ENCODE peak calls at places on chromosomes 5 and 9, in four cellular contexts. S is effector memory CD4-positive, alpha-beta T cell; H is upper lobe of right lung; M is heart left ventricle. Q is an unnamed sample. For H3K4me1, the result is how much of the 10 kb centered on the place peaks cover.

GRCh38 chr5:109454726-109455505 is 45.1 kb upstream of the PJA2 start:
- DNase-seq in S (no peak), H (no peak), M (no peak), Q (no peak)

GRCh38 chr9:11038366-11038765 is 425.6 kb upstream of the PTPRD start:
- DNase-seq in S (no peak), H (no peak), M (no peak), Q (no peak)

GRCh38 chr5:1733369-1733768 is 66.3 kb downstream of the MRPL36 start:
- DNase-seq in S (no peak), H (peak), M (no peak), Q (no peak)

GRCh38 chr5:161544350-161544765 is 2.2 kb downstream of the GABRB2 start:
- DNase-seq in S (no peak), H (no peak), M (no peak), Q (no peak)

GRCh38 chr9:113011911-113012381 is at the start of gene ZNF883:
- DNase-seq in S (no peak), H (peak), M (peak), Q (peak)

GRCh38 chr9:137435980-137436760 is 5.0 kb downstream of the ENTPD8 start:
- DNase-seq in S (no peak), H (peak), M (peak), Q (no peak)

GRCh38 chr9:752201-752600 is 89.3 kb upstream of the DMRT1 start:
- DNase-seq in S (no peak), H (no peak), M (no peak), Q (no peak)

GRCh38 chr5:95823241-95823737 is 763 bp upstream of the GLRX start:
- DNase-seq in S (no peak), H (no peak), M (no peak), Q (no peak)

GRCh38 chr5:179261301-179262125 is 83.7 kb downstream of the ADAMTS2 start:
- DNase-seq in S (no peak), H (peak), M (no peak), Q (no peak)

GRCh38 chr5:137630972-137631370 is 104.9 kb downstream of the KLHL3 start:
- DNase-seq in S (no peak), H (no peak), M (no peak), Q (no peak)

GRCh38 chr9:126377521-126377920 is 50.9 kb downstream of the MVB12B start:
- DNase-seq in S (no peak), H (no peak), M (no peak), Q (no peak)

GRCh38 chr9:19485193-19485592 is 76.4 kb downstream of the ACER2 start:
- DNase-seq in S (no peak), H (no peak), M (no peak), Q (no peak)

GRCh38 chr5:6490246-6490645 is 41.6 kb downstream of the UBE2QL1 start:
- DNase-seq in S (no peak), H (no peak), M (no peak), Q (no peak)

GRCh38 chr5:53643445-53643844 is 83.0 kb downstream of the NDUFS4 start:
- DNase-seq in S (no peak), H (no peak), M (no peak), Q (no peak)

GRCh38 chr5:77957931-77958476 is 181.9 kb upstream of the TBCA start:
- DNase-seq in S (no peak), H (no peak), M (no peak), Q (no peak)

GRCh38 chr5:78521455-78521854 is 127.1 kb downstream of the LHFPL2 start:
- DNase-seq in S (no peak), H (no peak), M (no peak), Q (no peak)

GRCh38 chr5:1525624-1525985 is 1.8 kb upstream of the LPCAT1 start:
- DNase-seq in S (no peak), H (peak), M (no peak), Q (no peak)

GRCh38 chr5:138033916-138034315 is 1.0 kb upstream of the FAM13B start:
- DNase-seq in S (no peak), H (no peak), M (no peak), Q (no peak)

GRCh38 chr9:976805-977360 is 428 bp downstream of the DMRT3 start:
- DNase-seq in S (no peak), H (no peak), M (no peak), Q (no peak)

GRCh38 chr9:94079236-94079635 is 5.0 kb upstream of the PTPDC1 start:
- DNase-seq in S (no peak), H (no peak), M (no peak), Q (no peak)

GRCh38 chr9:93308676-93309075 is 124.7 kb downstream of the WNK2 start:
- DNase-seq in S (no peak), H (peak), M (no peak), Q (no peak)

GRCh38 chr5:115553082-115553481 is 8.5 kb upstream of the FEM1C start:
- DNase-seq in S (no peak), H (no peak), M (no peak), Q (no peak)

GRCh38 chr5:91651704-91652103 is 268.6 kb upstream of the ARRDC3 start:
- DNase-seq in S (no peak), H (no peak), M (no peak), Q (no peak)

GRCh38 chr5:108702546-108702945 is 45.2 kb upstream of the FER start:
- DNase-seq in S (no peak), H (no peak), M (no peak), Q (no peak)

GRCh38 chr5:61993446-61994017 is 312.5 kb upstream of the KIF2A start:
- DNase-seq in S (no peak), H (no peak), M (no peak), Q (no peak)

GRCh38 chr9:137095664-137096517 is 9.1 kb downstream of the MAN1B1 start:
- DNase-seq in S (peak), H (peak), M (peak), Q (peak)

GRCh38 chr9:33778700-33779351 is 16.5 kb upstream of the PRSS3 start:
- DNase-seq in S (peak), H (no peak), M (no peak), Q (peak)

GRCh38 chr5:41708604-41708940 is 161.7 kb downstream of the OXCT1 start:
- DNase-seq in S (no peak), H (no peak), M (no peak), Q (no peak)

GRCh38 chr5:170336065-170336464 is 38.5 kb upstream of the LCP2 start:
- DNase-seq in S (no peak), H (no peak), M (no peak), Q (no peak)

GRCh38 chr9:92292338-92293074 is 991 bp downstream of the IARS1 start:
- DNase-seq in S (no peak), H (no peak), M (no peak), Q (no peak)

GRCh38 chr5:160260881-160261815 is 31.8 kb downstream of the FABP6 start:
- DNase-seq in S (no peak), H (peak), M (no peak), Q (no peak)

GRCh38 chr9:88280816-88281382 is 107.3 kb upstream of the SPIN1 start:
- DNase-seq in S (no peak), H (peak), M (no peak), Q (no peak)

GRCh38 chr5:176176231-176176630 is 62.0 kb upstream of the SIMC1 start:
- DNase-seq in S (no peak), H (no peak), M (no peak), Q (no peak)

GRCh38 chr5:176175101-176175852 is 62.9 kb upstream of the SIMC1 start:
- DNase-seq in S (no peak), H (no peak), M (no peak), Q (no peak)

GRCh38 chr5:176172246-176172645 is 66.0 kb upstream of the SIMC1 start:
- DNase-seq in S (no peak), H (no peak), M (no peak), Q (no peak)

GRCh38 chr5:176173647-176174046 is 64.6 kb upstream of the SIMC1 start:
- DNase-seq in S (no peak), H (no peak), M (no peak), Q (no peak)

GRCh38 chr5:176174345-176175025 is 63.7 kb upstream of the SIMC1 start:
- DNase-seq in S (no peak), H (no peak), M (no peak), Q (no peak)
- H3K4me1 ChIP-seq in S (under half), H (under half), M (under half), Q (under half)

DNA sequence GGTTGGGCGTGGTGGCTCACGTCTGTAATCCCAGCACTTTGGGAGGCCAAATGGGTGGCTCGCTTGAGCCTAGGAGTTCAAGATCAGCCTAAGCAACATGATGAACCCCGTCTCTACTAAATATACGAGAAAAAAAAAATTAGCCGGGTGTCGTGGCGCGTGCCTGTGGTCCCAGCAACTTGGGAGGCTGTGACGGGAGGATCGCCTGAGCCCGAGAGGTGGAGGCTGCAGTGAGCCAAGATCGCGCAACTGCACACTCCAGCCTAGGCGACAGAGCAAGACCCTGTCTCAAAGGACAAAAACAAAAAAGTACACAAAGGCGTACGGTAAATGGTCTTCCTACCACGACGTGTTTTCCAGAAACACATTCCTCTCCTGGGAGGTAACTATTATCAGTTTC is 538 bp upstream of the BDP1 start:
- DNase-seq in S (no peak), H (no peak), M (no peak), Q (no peak)
- H3K27ac ChIP-seq in S (peak), H (peak), M (peak), Q (peak)

GRCh38 chr9:131404987-131405386 is 11.1 kb downstream of the PRRC2B start:
- DNase-seq in S (no peak), H (no peak), M (no peak), Q (no peak)
- H3K4me1 ChIP-seq in S (half or more), H (half or more), M (half or more), Q (half or more)

GRCh38 chr5:104538835-104539234 is 976.2 kb upstream of the NUDT12 start:
- DNase-seq in S (no peak), H (no peak), M (no peak), Q (no peak)

GRCh38 chr5:104540448-104540847 is 977.9 kb upstream of the NUDT12 start:
- DNase-seq in S (no peak), H (no peak), M (no peak), Q (no peak)

GRCh38 chr5:104541129-104541528 is 978.5 kb upstream of the NUDT12 start:
- DNase-seq in S (no peak), H (no peak), M (no peak), Q (no peak)
- H3K27ac ChIP-seq in S (no peak), H (no peak), M (no peak), Q (no peak)

DNA sequence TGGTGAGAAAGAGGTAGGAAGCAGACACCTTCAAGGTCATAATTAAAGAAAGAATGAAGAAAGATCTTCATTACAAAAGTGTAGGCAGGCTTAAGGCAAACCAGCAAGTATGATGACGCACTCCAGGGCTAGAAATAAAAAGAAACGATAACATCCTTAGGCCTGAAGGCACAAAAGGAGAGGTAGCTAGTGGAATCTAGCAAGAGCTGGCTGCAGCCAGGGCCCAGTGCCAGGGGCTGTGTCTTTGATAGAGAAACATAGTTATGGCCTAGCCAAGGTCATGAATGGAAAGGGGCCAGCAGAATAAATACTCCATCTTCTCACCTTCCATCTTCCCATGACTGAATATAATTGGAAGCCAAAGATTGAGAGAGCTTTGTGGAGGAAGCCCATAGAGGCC is 6.8 kb upstream of the SH3TC2 start:
- DNase-seq in S (no peak), H (no peak), M (no peak), Q (no peak)
- H3K4me1 ChIP-seq in S (under half), H (under half), M (under half), Q (under half)

Q was measured in naive thymus-derived CD4-positive, alpha-beta T cell.